ENCODE peak calls at places on chromosomes 6 and 20, in five cellular contexts. O is AG10803, C is GM10248, X is neural progenitor cell, Z is IMR-90. V is an unnamed sample.

GRCh38 chr6:107458687-107459282 is 579 bp downstream of the PDSS2 start:
- DNase-seq in O (peak; percentile 15), C (peak; percentile 44), X (no peak), Z (peak; percentile 22), V (no peak)

GRCh38 chr6:130681028-130681427 is 146.2 kb upstream of the SMLR1 start:
- DNase-seq in O (peak; percentile 82), C (no peak), X (no peak), Z (peak; percentile 65), V (no peak)

GRCh38 chr6:91166271-91166670 is 579.4 kb upstream of the MAP3K7 start:
- DNase-seq in O (no peak), C (no peak), X (no peak), Z (no peak), V (no peak)

GRCh38 chr6:163640641-163641040 is 226.1 kb downstream of the QKI start:
- DNase-seq in O (no peak), C (no peak), X (no peak), Z (no peak), V (no peak)

GRCh38 chr20:58891686-58892125 is 39.2 kb downstream of the GNAS start:
- DNase-seq in O (no peak), C (peak; percentile 28), X (peak; percentile 84), Z (no peak), V (no peak)

GRCh38 chr6:111124406-111124805 is 37.1 kb downstream of the SLC16A10 start:
- DNase-seq in O (no peak), C (no peak), X (no peak), Z (no peak), V (no peak)

GRCh38 chr6:45619211-45619760 is 241.6 kb upstream of the SUPT3H start:
- DNase-seq in O (peak; percentile 48), C (no peak), X (no peak), Z (no peak), V (no peak)

GRCh38 chr6:158793432-158793831 is 25.7 kb downstream of the EZR start:
- DNase-seq in O (peak; percentile 65), C (peak; percentile 55), X (peak; percentile 38), Z (peak; percentile 65), V (no peak)

GRCh38 chr6:12232821-12233220 is 57.3 kb upstream of the EDN1 start:
- DNase-seq in O (no peak), C (no peak), X (peak; percentile 67), Z (no peak), V (no peak)

GRCh38 chr6:45605971-45606370 is 228.2 kb upstream of the SUPT3H start:
- DNase-seq in O (no peak), C (no peak), X (no peak), Z (no peak), V (no peak)

GRCh38 chr6:21800948-21801438 is 207.4 kb downstream of the SOX4 start:
- DNase-seq in O (no peak), C (no peak), X (no peak), Z (peak; percentile 67), V (no peak)

GRCh38 chr6:36700812-36701211 is 3.2 kb downstream of the RAB44 start:
- DNase-seq in O (no peak), C (no peak), X (no peak), Z (no peak), V (no peak)

GRCh38 chr20:8438748-8439147 is 306.7 kb downstream of the PLCB1 start:
- DNase-seq in O (no peak), C (no peak), X (no peak), Z (no peak), V (no peak)

GRCh38 chr20:8447262-8448120 is 315.4 kb downstream of the PLCB1 start:
- DNase-seq in O (peak; percentile 19), C (no peak), X (no peak), Z (no peak), V (no peak)

GRCh38 chr20:8449120-8449519 is 317.1 kb downstream of the PLCB1 start:
- DNase-seq in O (peak; percentile 55), C (no peak), X (no peak), Z (peak; percentile 28), V (no peak)

DNA sequence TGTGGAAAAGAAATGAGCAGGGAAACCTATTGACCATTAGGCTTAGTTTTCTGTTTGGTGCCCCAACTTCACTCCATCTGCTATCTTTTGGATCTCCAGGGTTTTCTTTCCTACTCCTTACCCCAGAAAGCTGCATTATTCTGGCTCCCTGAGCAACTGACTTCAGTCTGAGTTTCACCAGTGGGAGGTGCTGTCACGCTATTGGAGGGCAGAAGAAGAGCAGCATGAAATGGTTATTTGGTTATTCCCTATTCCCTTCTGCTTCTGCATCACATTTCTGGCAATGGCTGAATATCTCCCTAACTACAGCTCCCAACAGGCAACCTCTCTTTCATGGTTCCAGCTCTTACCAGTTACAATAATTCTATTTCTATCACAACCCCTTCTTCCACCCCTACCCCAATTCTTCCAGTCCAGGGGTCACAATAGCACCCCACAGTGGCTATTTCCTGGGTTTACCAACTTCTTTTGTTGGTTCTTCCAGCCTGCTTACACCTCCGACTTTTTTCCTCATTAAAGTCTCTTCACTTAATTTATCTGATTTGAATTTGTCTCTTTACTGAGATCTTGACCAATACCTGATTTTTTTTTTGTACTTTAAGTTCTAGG is 311.5 kb downstream of the PLCB1 start:
- DNase-seq in O (no peak), C (no peak), X (no peak), Z (no peak), V (no peak)
- TF ChIP-seq CTCF in O (no peak), C (no peak), X (peak; percentile 13), Z (no peak), V (no peak)

GRCh38 chr6:116764961-116765841 is at the start of gene FAM162B:
- DNase-seq in O (peak; percentile 5), C (peak; percentile 23), X (peak; percentile 73), Z (peak; percentile 32), V (peak; percentile 27)
- TF ChIP-seq CTCF in O (no peak), C (no peak), X (no peak), Z (no peak), V (no peak)

GRCh38 chr6:134169881-134170486 is 117.6 kb upstream of the SLC2A12 start:
- DNase-seq in O (peak; percentile 14), C (no peak), X (no peak), Z (peak; percentile 32), V (no peak)

GRCh38 chr6:134171517-134171916 is 119.1 kb upstream of the SLC2A12 start:
- DNase-seq in O (peak; percentile 28), C (no peak), X (no peak), Z (peak; percentile 49), V (no peak)

GRCh38 chr6:134172020-134172766 is 119.8 kb upstream of the SLC2A12 start:
- DNase-seq in O (peak; percentile 15), C (no peak), X (no peak), Z (peak; percentile 17), V (no peak)

GRCh38 chr6:134168580-134169223 is 116.3 kb upstream of the SLC2A12 start:
- DNase-seq in O (peak; percentile 24), C (no peak), X (no peak), Z (peak; percentile 61), V (no peak)

DNA sequence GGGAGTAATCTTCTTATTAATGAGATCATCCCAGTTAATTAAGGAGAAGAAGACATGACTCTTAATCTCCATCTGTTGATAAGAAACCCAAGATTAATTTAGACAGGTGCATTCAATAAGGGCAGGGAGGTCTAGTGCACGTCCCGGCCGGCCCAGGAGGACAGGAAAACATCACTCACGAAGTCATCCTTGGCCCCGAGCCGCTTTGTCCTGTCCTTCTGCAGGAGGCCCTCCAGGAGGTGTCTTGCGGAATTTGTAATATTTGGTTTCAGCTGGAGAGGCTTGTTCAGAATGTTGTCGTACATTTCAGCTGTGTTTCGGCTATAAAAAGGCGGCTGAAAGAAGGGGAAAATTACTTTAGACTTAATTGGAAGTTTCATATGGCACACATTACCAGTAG is 118.4 kb upstream of the SLC2A12 start:
- DNase-seq in O (peak; percentile 36), C (no peak), X (peak; percentile 10), Z (peak; percentile 51), V (no peak)
- TF ChIP-seq CTCF in O (no peak), C (no peak), X (no peak), Z (no peak), V (no peak)

DNA sequence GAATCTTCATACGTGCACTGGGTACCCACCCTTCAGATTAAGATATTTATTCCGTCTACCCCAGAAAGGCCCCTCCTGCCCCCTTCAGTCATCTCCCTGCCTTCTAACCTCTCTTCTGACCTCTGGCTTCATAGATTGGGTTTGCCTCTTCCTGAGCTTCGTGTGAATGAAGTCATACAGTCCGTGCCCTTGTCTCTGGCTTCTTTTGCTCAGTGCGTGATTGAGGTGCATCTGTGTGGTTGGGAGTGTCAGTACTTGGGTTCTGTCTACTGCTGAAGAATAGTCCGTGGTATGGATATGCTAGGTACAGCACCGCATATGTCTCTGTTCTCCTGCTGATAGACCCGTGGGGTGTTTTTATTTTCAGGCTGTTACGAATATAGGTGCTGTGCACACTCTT is 157.8 kb upstream of the RNF24 start:
- DNase-seq in O (no peak), C (no peak), X (no peak), Z (no peak), V (no peak)
- TF ChIP-seq CTCF in O (no peak), C (no peak), X (no peak), Z (no peak), V (no peak)

GRCh38 chr6:81105998-81106397 is 646.5 kb downstream of the TENT5A start:
- DNase-seq in O (peak; percentile 29), C (no peak), X (no peak), Z (no peak), V (no peak)
- TF ChIP-seq CTCF in O (peak; percentile 38), C (no peak), X (peak; percentile 9), Z (no peak), V (peak; percentile 6)

GRCh38 chr6:57172136-57173055 is at the start of gene BAG2:
- DNase-seq in O (peak; percentile 88), C (peak; percentile 93), X (peak; percentile 92), Z (peak; percentile 90), V (peak; percentile 31)
- TF ChIP-seq CTCF in O (no peak), C (peak; percentile 11), X (peak; percentile 25), Z (no peak), V (no peak)